ENCODE peak calls at places on chromosomes 5 and 9, in eight cellular contexts. One of them, this sample, is unnamed.

GRCh38 chr5:122091942-122092600 is 14.0 kb upstream of the LOX start:
- DNase-seq in H9: no peak
- DNase-seq in DMS 273 treated with DMSO at 0.1 percent for 48 hours: no peak
- DNase-seq in EL: peak
- DNase-seq in GM20000: no peak
- DNase-seq in NCI-H774: no peak
- DNase-seq in DMS153: no peak
- DNase-seq in uterus: no peak
- DNase-seq in this sample: no peak

GRCh38 chr5:95823738-95824609 is 1.4 kb upstream of the GLRX start:
- DNase-seq in H9: peak
- DNase-seq in DMS 273 treated with DMSO at 0.1 percent for 48 hours: no peak
- DNase-seq in EL: peak
- DNase-seq in GM20000: no peak
- DNase-seq in NCI-H774: no peak
- DNase-seq in DMS153: peak
- DNase-seq in uterus: peak
- DNase-seq in this sample: no peak

GRCh38 chr5:159783731-159784247 is 132.5 kb upstream of the ADRA1B start:
- DNase-seq in H9: no peak
- DNase-seq in DMS 273 treated with DMSO at 0.1 percent for 48 hours: no peak
- DNase-seq in EL: no peak
- DNase-seq in GM20000: no peak
- DNase-seq in NCI-H774: no peak
- DNase-seq in DMS153: no peak
- DNase-seq in uterus: no peak
- DNase-seq in this sample: no peak

GRCh38 chr9:16023466-16023865 is 470.6 kb downstream of the CCDC171 start:
- DNase-seq in H9: no peak
- DNase-seq in DMS 273 treated with DMSO at 0.1 percent for 48 hours: no peak
- DNase-seq in EL: peak
- DNase-seq in GM20000: no peak
- DNase-seq in NCI-H774: no peak
- DNase-seq in DMS153: no peak
- DNase-seq in uterus: no peak
- DNase-seq in this sample: no peak

GRCh38 chr9:96450613-96451544 is 910 bp downstream of the HABP4 start:
- DNase-seq in H9: no peak
- DNase-seq in DMS 273 treated with DMSO at 0.1 percent for 48 hours: no peak
- DNase-seq in EL: peak
- DNase-seq in GM20000: peak
- DNase-seq in NCI-H774: no peak
- DNase-seq in DMS153: no peak
- DNase-seq in uterus: no peak
- DNase-seq in this sample: peak

GRCh38 chr9:7509586-7509985 is 290.0 kb downstream of the DMAC1 start:
- DNase-seq in H9: no peak
- DNase-seq in DMS 273 treated with DMSO at 0.1 percent for 48 hours: no peak
- DNase-seq in EL: no peak
- DNase-seq in GM20000: no peak
- DNase-seq in NCI-H774: no peak
- DNase-seq in DMS153: no peak
- DNase-seq in uterus: no peak
- DNase-seq in this sample: no peak

GRCh38 chr9:8429157-8429556 is 629.6 kb upstream of the DMAC1 start:
- DNase-seq in H9: no peak
- DNase-seq in DMS 273 treated with DMSO at 0.1 percent for 48 hours: no peak
- DNase-seq in EL: no peak
- DNase-seq in GM20000: no peak
- DNase-seq in NCI-H774: no peak
- DNase-seq in DMS153: no peak
- DNase-seq in uterus: no peak
- DNase-seq in this sample: no peak

GRCh38 chr9:93669116-93669957 is 93.0 kb downstream of the PHF2 start:
- DNase-seq in H9: peak
- DNase-seq in DMS 273 treated with DMSO at 0.1 percent for 48 hours: no peak
- DNase-seq in EL: no peak
- DNase-seq in GM20000: no peak
- DNase-seq in NCI-H774: no peak
- DNase-seq in DMS153: no peak
- DNase-seq in uterus: peak
- DNase-seq in this sample: no peak

GRCh38 chr9:13322828-13323550 is 43.5 kb upstream of the MPDZ start:
- DNase-seq in H9: peak
- DNase-seq in DMS 273 treated with DMSO at 0.1 percent for 48 hours: no peak
- DNase-seq in EL: no peak
- DNase-seq in GM20000: no peak
- DNase-seq in NCI-H774: no peak
- DNase-seq in DMS153: no peak
- DNase-seq in uterus: peak
- DNase-seq in this sample: no peak

GRCh38 chr9:18543406-18543965 is 69.5 kb downstream of the ADAMTSL1 start:
- DNase-seq in H9: no peak
- DNase-seq in DMS 273 treated with DMSO at 0.1 percent for 48 hours: no peak
- DNase-seq in EL: peak
- DNase-seq in GM20000: no peak
- DNase-seq in NCI-H774: no peak
- DNase-seq in DMS153: no peak
- DNase-seq in uterus: peak
- DNase-seq in this sample: no peak

This sample was measured in NCI-H510A.